ENCODE peak calls at places on chromosomes 7 and 10, in nine cellular contexts. H, W, S, O, Z, E, Y, L and K are unnamed samples.

GRCh38 chr10:78925800-78926319 is 142.9 kb upstream of the ZMIZ1 start:
- DNase-seq in H (no peak), W (no peak), S (no peak), O (no peak), Z (peak; percentile 98), E (peak; percentile 97), Y (peak; percentile 97), L (peak; percentile 59), K (peak; percentile 100)

GRCh38 chr7:90262438-90262837 is 17.5 kb downstream of the CFAP69 start:
- DNase-seq in H (no peak), W (no peak), S (no peak), O (no peak), Z (peak; percentile 22), E (peak; percentile 73), Y (peak; percentile 21), L (peak; percentile 31), K (peak; percentile 70)

GRCh38 chr7:4479367-4480039 is 202.6 kb upstream of the FOXK1 start:
- DNase-seq in H (peak; percentile 93), W (peak; percentile 22), S (peak; percentile 41), O (no peak), Z (peak; percentile 44), E (peak; percentile 32), Y (peak; percentile 55), L (peak; percentile 64), K (peak; percentile 83)

GRCh38 chr7:29115130-29115529 is 31.2 kb downstream of the CPVL start:
- DNase-seq in H (no peak), W (no peak), S (no peak), O (no peak), Z (no peak), E (no peak), Y (no peak), L (no peak), K (no peak)

GRCh38 chr7:7136857-7137309 is 45.5 kb upstream of the C1GALT1 start:
- DNase-seq in H (no peak), W (no peak), S (no peak), O (no peak), Z (peak; percentile 12), E (no peak), Y (no peak), L (no peak), K (no peak)

GRCh38 chr7:130982160-130982638 is 248.2 kb upstream of the KLF14 start:
- DNase-seq in H (peak; percentile 73), W (no peak), S (no peak), O (peak; percentile 8), Z (peak; percentile 60), E (peak; percentile 71), Y (peak; percentile 59), L (peak; percentile 46), K (peak; percentile 67)

GRCh38 chr7:117707080-117707479 is 166.2 kb downstream of the CTTNBP2 start:
- DNase-seq in H (no peak), W (no peak), S (no peak), O (no peak), Z (no peak), E (no peak), Y (no peak), L (no peak), K (no peak)

GRCh38 chr7:93146465-93147127 is 1.6 kb downstream of the SAMD9L start:
- DNase-seq in H (peak; percentile 16), W (no peak), S (no peak), O (no peak), Z (no peak), E (peak; percentile 28), Y (no peak), L (no peak), K (no peak)

GRCh38 chr10:47239211-47239610 is 60.8 kb upstream of the GDF10 start:
- DNase-seq in H (no peak), W (no peak), S (no peak), O (no peak), Z (no peak), E (no peak), Y (no peak), L (no peak), K (no peak)

GRCh38 chr10:98255146-98255877 is 12.7 kb downstream of the LOXL4 start:
- DNase-seq in H (no peak), W (no peak), S (no peak), O (no peak), Z (no peak), E (no peak), Y (no peak), L (no peak), K (no peak)

GRCh38 chr10:126156012-126156411 is 232.3 kb downstream of the ADAM12 start:
- DNase-seq in H (no peak), W (no peak), S (no peak), O (no peak), Z (no peak), E (no peak), Y (peak; percentile 3), L (no peak), K (no peak)

GRCh38 chr10:34148258-34148657 is 666.8 kb downstream of the PARD3 start:
- DNase-seq in H (no peak), W (no peak), S (no peak), O (no peak), Z (no peak), E (no peak), Y (no peak), L (no peak), K (no peak)

DNA sequence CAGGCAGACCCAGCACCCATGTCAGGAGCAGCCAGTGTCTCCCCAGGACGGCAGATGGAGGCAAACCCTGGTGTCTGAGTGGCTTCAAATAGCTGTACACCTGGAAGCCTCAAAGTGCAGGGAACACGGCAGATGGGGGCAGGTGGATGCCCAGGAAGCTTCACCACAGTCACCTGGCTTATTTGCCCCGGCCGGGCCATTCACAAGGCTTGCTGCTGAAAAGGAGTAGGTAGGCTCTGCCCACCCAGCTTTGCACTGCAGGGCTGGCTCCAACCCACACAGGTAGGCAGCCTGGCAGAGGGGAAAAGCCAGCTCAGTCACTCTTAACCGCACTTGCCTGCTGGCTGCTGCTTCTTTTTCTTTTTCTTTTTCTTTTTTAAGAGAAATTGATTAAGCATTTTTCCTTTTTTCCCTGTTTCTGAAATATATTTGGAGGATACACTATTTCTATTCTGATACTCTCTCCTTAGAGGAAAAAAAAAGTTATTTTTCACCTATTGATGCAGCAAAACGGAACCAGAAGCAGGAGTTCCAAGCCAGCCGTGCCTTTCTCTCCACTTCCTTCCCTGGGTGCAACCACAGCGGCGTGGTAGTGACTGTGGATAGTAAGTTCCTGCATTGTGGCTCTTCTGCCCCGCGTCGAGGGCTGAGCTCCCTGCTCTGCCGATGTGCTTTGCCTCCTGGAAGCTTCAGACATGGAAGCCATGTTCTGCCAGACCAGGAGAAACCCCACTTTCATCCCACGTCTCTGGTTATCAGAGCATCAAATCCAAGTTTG is 118.3 kb downstream of the KLF6 start:
- DNase-seq in H (no peak), W (no peak), S (no peak), O (no peak), Z (no peak), E (no peak), Y (no peak), L (no peak), K (no peak)
- H3K4me3 ChIP-seq in H (no peak overlapping the region), W (no peak overlapping the region), S (no peak overlapping the region), O (no peak overlapping the region), Z (no peak overlapping the region), E (no peak overlapping the region), Y (no peak overlapping the region), L (no peak overlapping the region), K (no peak overlapping the region)

DNA sequence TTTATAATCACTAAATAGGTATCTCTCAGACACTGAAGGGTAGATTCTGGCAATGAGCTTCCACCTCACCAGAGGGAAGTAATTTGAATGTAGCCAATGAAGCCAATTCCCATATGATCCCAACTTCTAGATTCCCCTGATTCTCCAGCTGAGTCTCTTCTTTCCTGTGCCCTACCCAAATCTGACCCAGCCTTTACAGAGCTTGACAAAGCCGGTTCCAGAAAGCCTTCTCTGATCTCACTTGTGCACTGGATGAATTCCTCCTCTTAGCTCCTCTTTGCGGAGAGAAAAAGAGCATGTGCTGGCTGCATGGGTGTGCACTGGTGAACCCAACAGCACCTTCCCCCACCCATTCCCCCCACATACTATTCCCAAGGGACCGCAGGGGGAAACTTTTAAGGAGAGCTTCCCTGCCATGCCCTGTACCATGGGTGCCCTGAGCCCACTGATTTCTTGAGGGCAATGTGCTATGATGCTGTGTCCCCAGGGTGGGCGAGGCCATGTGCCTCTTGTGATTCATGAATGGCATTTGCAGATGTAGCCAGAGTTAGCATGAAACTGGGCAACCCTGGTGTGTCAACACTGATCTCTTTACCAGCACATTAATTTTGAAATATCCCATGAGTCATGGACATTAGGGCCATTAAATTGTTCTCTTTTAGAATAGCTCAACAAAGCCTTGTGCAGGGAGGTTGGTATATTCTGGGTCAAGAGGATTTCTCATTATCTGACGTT is 50.4 kb upstream of the PLEKHA1 start:
- DNase-seq in H (no peak), W (no peak), S (no peak), O (no peak), Z (no peak), E (peak; percentile 88), Y (peak; percentile 91), L (no peak), K (peak; percentile 50)
- H3K9ac ChIP-seq in H (no peak overlapping the region), W (no peak overlapping the region), S (no peak overlapping the region), O (no peak overlapping the region), Z (no peak overlapping the region), E (no peak overlapping the region), Y (no peak overlapping the region), L (no peak overlapping the region), K (no peak overlapping the region)

DNA sequence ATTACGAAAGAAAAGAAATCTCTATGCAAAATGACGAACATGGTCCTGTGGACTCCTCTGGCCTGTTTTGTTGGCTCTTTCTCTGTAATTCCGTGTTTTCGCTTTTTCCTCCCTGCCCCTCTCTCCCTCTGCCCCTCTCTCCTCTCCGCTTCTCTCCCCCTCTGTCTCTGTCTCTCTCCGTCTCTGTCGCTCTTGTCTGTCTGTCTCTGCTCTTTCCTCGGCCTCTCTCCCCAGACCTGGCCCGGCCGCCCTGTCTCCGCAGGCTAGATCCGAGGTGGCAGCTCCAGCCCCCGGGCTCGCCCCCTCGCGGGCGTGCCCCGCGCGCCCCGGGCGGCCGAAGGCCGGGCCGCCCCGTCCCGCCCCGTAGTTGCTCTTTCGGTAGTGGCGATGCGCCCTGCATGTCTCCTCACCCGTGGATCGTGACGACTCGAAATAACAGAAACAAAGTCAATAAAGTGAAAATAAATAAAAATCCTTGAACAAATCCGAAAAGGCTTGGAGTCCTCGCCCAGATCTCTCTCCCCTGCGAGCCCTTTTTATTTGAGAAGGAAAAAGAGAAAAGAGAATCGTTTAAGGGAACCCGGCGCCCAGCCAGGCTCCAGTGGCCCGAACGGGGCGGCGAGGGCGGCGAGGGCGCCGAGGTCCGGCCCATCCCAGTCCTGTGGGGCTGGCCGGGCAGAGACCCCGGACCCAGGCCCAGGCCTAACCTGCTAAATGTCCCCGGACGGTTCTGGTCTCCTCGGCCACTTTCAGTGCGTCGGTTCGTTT is 83.5 kb upstream of the SLF2 start:
- DNase-seq in H (peak; percentile 50), W (no peak), S (no peak), O (no peak), Z (no peak), E (peak; percentile 17), Y (no peak), L (peak; percentile 49), K (peak; percentile 1)
- H3K4me3 ChIP-seq in H (no peak overlapping the region), W (peak overlapping the region; percentile 42), S (peak overlapping the region; percentile 53), O (no peak overlapping the region), Z (no peak overlapping the region), E (peak overlapping the region; percentile 50), Y (peak overlapping the region; percentile 31), L (no peak overlapping the region), K (peak overlapping the region; percentile 65)

DNA sequence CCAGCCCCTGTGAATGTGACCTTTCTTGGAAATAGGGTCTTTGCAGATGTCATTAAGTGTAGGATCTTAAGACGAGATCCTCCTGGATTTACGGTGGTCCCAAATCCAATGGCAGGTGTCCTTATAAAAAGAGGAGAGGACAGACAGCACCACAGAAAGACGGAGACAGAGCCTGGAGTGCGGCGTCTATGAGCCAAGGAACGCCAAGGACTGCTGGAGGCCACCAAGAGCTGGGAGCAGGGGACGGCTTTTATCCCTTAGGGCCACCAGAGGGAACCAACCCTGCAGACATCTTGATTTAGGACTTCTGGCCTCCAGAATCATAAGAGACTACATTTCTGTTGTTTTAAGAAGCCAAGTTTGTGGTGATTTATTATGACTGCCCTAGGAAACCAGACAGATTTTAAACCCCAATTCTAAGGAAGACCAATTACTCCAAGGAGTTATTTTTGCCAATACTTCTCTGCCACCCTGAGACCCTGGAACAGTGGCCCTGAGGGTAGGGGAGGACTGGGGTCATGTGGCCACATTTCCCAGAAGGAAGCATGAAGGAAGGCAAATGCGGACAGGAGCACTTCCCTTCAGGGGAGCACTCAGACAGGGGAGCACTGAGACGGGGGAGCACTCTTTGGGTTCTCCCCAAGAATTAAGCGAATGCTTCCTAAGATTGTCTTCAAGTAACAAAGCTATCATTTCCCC is 67.6 kb downstream of the CHST15 start:
- DNase-seq in H (peak; percentile 66), W (no peak), S (no peak), O (no peak), Z (peak; percentile 23), E (peak; percentile 21), Y (no peak), L (peak; percentile 10), K (peak; percentile 38)
- H3K9ac ChIP-seq in H (no peak overlapping the region), W (no peak overlapping the region), S (no peak overlapping the region), O (no peak overlapping the region), Z (no peak overlapping the region), E (no peak overlapping the region), Y (no peak overlapping the region), L (no peak overlapping the region), K (no peak overlapping the region)